ENCODE peak calls at places on chromosomes 6 and 20, in eight cellular contexts. K is activated naive CD4-positive, alpha-beta T cell treated with anti-CD3 and anti-CD28 coated beads for 36 hours; V is head of caudate nucleus; R is NCI-H460; O is T-helper 2 cell treated with Interferon-gamma antibody and Interleukin-4, amounts not matched to agents 5 μg/mL and 100 μg/mL, for 36 hours; P is Daoy; F is cerebellar nuclear complex; X is GM19239. S is an unnamed sample.

GRCh38 chr20:3932277-3933073 is 43.3 kb downstream of the PANK2 start:
- DNase-seq in K (no peak), V (no peak), R (no peak), O (no peak), P (peak), F (peak), X (peak), S (no peak)

GRCh38 chr6:2734517-2735076 is 16.1 kb downstream of the MYLK4 start:
- DNase-seq in K (no peak), V (no peak), R (no peak), O (no peak), P (no peak), F (no peak), X (no peak), S (no peak)

GRCh38 chr20:13856356-13856755 is 71.5 kb downstream of the NDUFAF5 start:
- DNase-seq in K (no peak), V (no peak), R (no peak), O (no peak), P (no peak), F (no peak), X (no peak), S (no peak)

GRCh38 chr20:7579888-7580287 is 360.4 kb downstream of the HAO1 start:
- DNase-seq in K (no peak), V (no peak), R (no peak), O (no peak), P (no peak), F (no peak), X (no peak), S (no peak)

GRCh38 chr6:19465240-19465639 is 371.9 kb upstream of the ID4 start:
- DNase-seq in K (no peak), V (no peak), R (peak), O (no peak), P (peak), F (no peak), X (no peak), S (no peak)

GRCh38 chr6:164401871-164402270 is 907.5 kb downstream of the C6orf118 start:
- DNase-seq in K (no peak), V (no peak), R (no peak), O (no peak), P (peak), F (no peak), X (no peak), S (no peak)

GRCh38 chr20:58011106-58011946 is 217.1 kb downstream of the ANKRD60 start:
- DNase-seq in K (no peak), V (no peak), R (no peak), O (no peak), P (no peak), F (no peak), X (no peak), S (no peak)

GRCh38 chr20:38534756-38535155 is 46.2 kb upstream of the ADIG start:
- DNase-seq in K (no peak), V (no peak), R (no peak), O (no peak), P (no peak), F (no peak), X (no peak), S (no peak)

GRCh38 chr6:90319044-90319443 is 22.4 kb upstream of the BACH2 start:
- DNase-seq in K (peak), V (no peak), R (no peak), O (peak), P (peak), F (no peak), X (no peak), S (no peak)

GRCh38 chr20:43940518-43941225 is 26.0 kb downstream of the TOX2 start:
- DNase-seq in K (no peak), V (no peak), R (no peak), O (no peak), P (no peak), F (no peak), X (no peak), S (no peak)

GRCh38 chr6:112640895-112641294 is 293.8 kb downstream of the RFPL4B start:
- DNase-seq in K (no peak), V (no peak), R (no peak), O (no peak), P (peak), F (no peak), X (no peak), S (no peak)

GRCh38 chr6:82331031-82331773 is 32.4 kb upstream of the TPBG start:
- DNase-seq in K (no peak), V (no peak), R (peak), O (no peak), P (peak), F (no peak), X (no peak), S (peak)

GRCh38 chr6:55980627-55981211 is 105.3 kb upstream of the BMP5 start:
- DNase-seq in K (no peak), V (no peak), R (peak), O (no peak), P (peak), F (no peak), X (no peak), S (peak)

GRCh38 chr20:1083431-1084080 is 34.8 kb upstream of the PSMF1 start:
- DNase-seq in K (no peak), V (no peak), R (no peak), O (no peak), P (no peak), F (no peak), X (no peak), S (no peak)

GRCh38 chr20:750801-751200 is 17.5 kb downstream of the SLC52A3 start:
- DNase-seq in K (no peak), V (no peak), R (no peak), O (no peak), P (no peak), F (no peak), X (no peak), S (no peak)

GRCh38 chr6:105402090-105402980 is 547 bp downstream of the PREP start:
- DNase-seq in K (peak), V (peak), R (no peak), O (no peak), P (peak), F (no peak), X (peak), S (peak)

GRCh38 chr6:150118642-150119041 is 24.2 kb upstream of the PPP1R14C start:
- DNase-seq in K (no peak), V (no peak), R (no peak), O (no peak), P (no peak), F (no peak), X (no peak), S (no peak)

GRCh38 chr6:106802141-106802540 is 172.4 kb downstream of the CD24 start:
- DNase-seq in K (no peak), V (no peak), R (no peak), O (no peak), P (no peak), F (no peak), X (no peak), S (no peak)

GRCh38 chr6:159074120-159074684 is 29.4 kb upstream of the TAGAP start:
- DNase-seq in K (no peak), V (peak), R (peak), O (no peak), P (peak), F (no peak), X (no peak), S (peak)

GRCh38 chr6:7541175-7542064 is at the start of gene DSP:
- DNase-seq in K (peak), V (no peak), R (no peak), O (peak), P (peak), F (no peak), X (no peak), S (peak)